ENCODE peak calls at places on chromosomes 12 and 14, in ten cellular contexts. One of them, this sample, is unnamed.

GRCh38 chr12:108117163-108117849 is 11.8 kb upstream of the WSCD2 start:
- DNase-seq in endothelial cell of umbilical vein: no peak
- DNase-seq in sigmoid colon: no peak
- DNase-seq in A549: no peak
- DNase-seq in NB4: peak
- DNase-seq in heart left ventricle: no peak
- DNase-seq in ovary: no peak
- DNase-seq in lower leg skin: no peak
- DNase-seq in stomach: no peak
- DNase-seq in body of pancreas: no peak
- DNase-seq in this sample: no peak

GRCh38 chr14:35333797-35334743 is 41.9 kb downstream of the PSMA6 start:
- DNase-seq in endothelial cell of umbilical vein: no peak
- DNase-seq in ovary: peak
- DNase-seq in A549: no peak
- DNase-seq in heart left ventricle: no peak
- DNase-seq in NB4: peak
- DNase-seq in lower leg skin: no peak
- DNase-seq in sigmoid colon: no peak
- DNase-seq in stomach: no peak
- DNase-seq in body of pancreas: no peak
- DNase-seq in this sample: no peak

GRCh38 chr14:83611906-83612305 is 1918.0 kb upstream of the FLRT2 start:
- DNase-seq in body of pancreas: no peak
- DNase-seq in NB4: no peak
- DNase-seq in A549: no peak
- DNase-seq in lower leg skin: no peak
- DNase-seq in ovary: no peak
- DNase-seq in endothelial cell of umbilical vein: no peak
- DNase-seq in sigmoid colon: no peak
- DNase-seq in heart left ventricle: no peak
- DNase-seq in stomach: no peak
- DNase-seq in this sample: no peak

GRCh38 chr14:72625689-72626088 is 268.2 kb downstream of the DPF3 start:
- DNase-seq in heart left ventricle: no peak
- DNase-seq in NB4: no peak
- DNase-seq in ovary: no peak
- DNase-seq in sigmoid colon: no peak
- DNase-seq in stomach: no peak
- DNase-seq in body of pancreas: no peak
- DNase-seq in A549: no peak
- DNase-seq in lower leg skin: no peak
- DNase-seq in endothelial cell of umbilical vein: no peak
- DNase-seq in this sample: no peak

GRCh38 chr14:35821546-35822411 is 4.4 kb upstream of the BRMS1L start:
- DNase-seq in A549: peak
- DNase-seq in body of pancreas: peak
- DNase-seq in stomach: no peak
- DNase-seq in NB4: peak
- DNase-seq in endothelial cell of umbilical vein: peak
- DNase-seq in sigmoid colon: no peak
- DNase-seq in lower leg skin: no peak
- DNase-seq in ovary: no peak
- DNase-seq in heart left ventricle: no peak
- DNase-seq in this sample: no peak

GRCh38 chr12:124893792-124894516 is 20.5 kb downstream of the UBC start:
- DNase-seq in heart left ventricle: no peak
- DNase-seq in body of pancreas: no peak
- DNase-seq in stomach: no peak
- DNase-seq in sigmoid colon: no peak
- DNase-seq in lower leg skin: no peak
- DNase-seq in endothelial cell of umbilical vein: no peak
- DNase-seq in ovary: no peak
- DNase-seq in A549: no peak
- DNase-seq in NB4: no peak
- DNase-seq in this sample: no peak

GRCh38 chr12:19428261-19428660 is 11.0 kb upstream of the AEBP2 start:
- DNase-seq in endothelial cell of umbilical vein: no peak
- DNase-seq in heart left ventricle: no peak
- DNase-seq in NB4: peak
- DNase-seq in A549: no peak
- DNase-seq in body of pancreas: no peak
- DNase-seq in ovary: no peak
- DNase-seq in sigmoid colon: no peak
- DNase-seq in lower leg skin: no peak
- DNase-seq in stomach: no peak
- DNase-seq in this sample: no peak

GRCh38 chr12:57381693-57382220 is 49.1 kb downstream of the R3HDM2 start:
- DNase-seq in heart left ventricle: no peak
- DNase-seq in body of pancreas: no peak
- DNase-seq in lower leg skin: no peak
- DNase-seq in NB4: no peak
- DNase-seq in stomach: no peak
- DNase-seq in ovary: no peak
- DNase-seq in A549: no peak
- DNase-seq in endothelial cell of umbilical vein: no peak
- DNase-seq in sigmoid colon: no peak
- DNase-seq in this sample: no peak

GRCh38 chr12:3389911-3390310 is 101.1 kb upstream of the PRMT8 start:
- DNase-seq in NB4: no peak
- DNase-seq in A549: no peak
- DNase-seq in sigmoid colon: no peak
- DNase-seq in heart left ventricle: no peak
- DNase-seq in lower leg skin: no peak
- DNase-seq in stomach: no peak
- DNase-seq in endothelial cell of umbilical vein: no peak
- DNase-seq in body of pancreas: no peak
- DNase-seq in ovary: no peak
- DNase-seq in this sample: no peak

GRCh38 chr12:6828671-6829531 is 694 bp downstream of the P3H3 start:
- DNase-seq in endothelial cell of umbilical vein: no peak
- DNase-seq in sigmoid colon: peak
- DNase-seq in heart left ventricle: peak
- DNase-seq in stomach: peak
- DNase-seq in NB4: peak
- DNase-seq in body of pancreas: peak
- DNase-seq in ovary: peak
- DNase-seq in lower leg skin: peak
- DNase-seq in A549: no peak
- DNase-seq in this sample: no peak
- TF ChIP-seq POLR2A in endothelial cell of umbilical vein: peak
- TF ChIP-seq POLR2A in sigmoid colon: no peak
- TF ChIP-seq POLR2A in heart left ventricle: no peak
- TF ChIP-seq POLR2A in stomach: no peak
- TF ChIP-seq POLR2A in NB4: peak
- TF ChIP-seq POLR2A in body of pancreas: peak
- TF ChIP-seq POLR2A in ovary: peak
- TF ChIP-seq POLR2A in lower leg skin: no peak
- TF ChIP-seq POLR2A in A549: no peak
- TF ChIP-seq POLR2A in this sample: no peak

DNA sequence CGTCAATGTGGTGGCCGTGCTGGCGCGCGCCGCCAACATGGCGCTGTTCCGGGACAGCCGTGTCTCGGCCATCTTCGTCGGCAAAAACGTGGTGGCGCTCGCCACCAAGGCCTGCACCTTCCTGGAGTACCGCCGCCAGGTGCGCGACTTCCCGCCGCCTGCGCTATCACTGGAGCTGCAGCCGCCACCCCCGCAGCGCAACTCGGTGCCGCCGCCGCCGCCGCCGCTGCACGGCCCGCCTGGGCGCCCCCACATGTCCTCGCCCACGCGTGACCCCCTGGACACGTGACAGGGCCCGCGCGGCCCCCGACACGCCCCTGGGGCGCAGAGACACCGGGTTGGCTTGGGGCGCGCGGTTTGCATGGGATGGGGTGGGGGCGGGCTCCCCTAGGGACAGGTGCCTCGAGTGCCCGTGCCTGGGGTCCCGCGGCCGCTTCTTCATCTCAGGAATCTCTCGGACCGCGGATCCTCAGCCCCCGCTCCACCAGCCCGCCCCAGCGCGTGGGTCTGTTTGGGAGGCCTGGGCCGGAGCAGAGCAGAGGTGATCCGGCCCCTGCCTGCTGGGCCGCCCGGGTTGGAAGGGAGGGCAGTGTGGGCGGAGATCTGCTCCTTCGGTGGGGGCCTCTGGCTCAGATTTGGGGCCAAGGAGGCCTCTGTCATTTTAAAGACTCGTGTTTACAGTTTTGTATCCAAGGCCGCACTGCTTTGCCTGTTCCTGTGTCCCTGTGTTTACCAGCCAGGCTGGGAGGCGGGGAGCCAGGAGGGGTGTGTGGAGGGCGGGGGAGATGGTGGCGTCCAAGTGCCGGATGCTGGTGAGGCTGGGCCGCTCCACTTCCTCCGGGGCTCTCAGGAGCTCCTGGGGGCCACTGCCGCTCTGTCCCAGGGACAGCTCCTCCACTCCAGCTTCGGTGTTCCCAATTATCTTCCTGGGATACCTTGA is 3.4 kb downstream of the TMEM121 start:
- DNase-seq in A549: no peak
- DNase-seq in lower leg skin: peak
- DNase-seq in heart left ventricle: no peak
- DNase-seq in ovary: no peak
- DNase-seq in body of pancreas: no peak
- DNase-seq in stomach: peak
- DNase-seq in NB4: no peak
- DNase-seq in endothelial cell of umbilical vein: no peak
- DNase-seq in sigmoid colon: no peak
- DNase-seq in this sample: no peak
- H3K4me3 ChIP-seq in A549: no peak
- H3K4me3 ChIP-seq in lower leg skin: no peak
- H3K4me3 ChIP-seq in heart left ventricle: peak
- H3K4me3 ChIP-seq in ovary: no peak
- H3K4me3 ChIP-seq in body of pancreas: no peak
- H3K4me3 ChIP-seq in stomach: peak
- H3K4me3 ChIP-seq in NB4: no peak
- H3K4me3 ChIP-seq in endothelial cell of umbilical vein: no peak
- H3K4me3 ChIP-seq in sigmoid colon: no peak
- H3K4me3 ChIP-seq in this sample: no peak

GRCh38 chr14:68458840-68459469 is 333.9 kb downstream of the ZFP36L1 start:
- DNase-seq in NB4: no peak
- DNase-seq in ovary: no peak
- DNase-seq in heart left ventricle: peak
- DNase-seq in sigmoid colon: peak
- DNase-seq in A549: peak
- DNase-seq in endothelial cell of umbilical vein: peak
- DNase-seq in stomach: peak
- DNase-seq in body of pancreas: peak
- DNase-seq in lower leg skin: no peak
- DNase-seq in this sample: no peak
- TF ChIP-seq POLR2A in NB4: no peak
- TF ChIP-seq POLR2A in ovary: no peak
- TF ChIP-seq POLR2A in heart left ventricle: no peak
- TF ChIP-seq POLR2A in sigmoid colon: no peak
- TF ChIP-seq POLR2A in A549: no peak
- TF ChIP-seq POLR2A in endothelial cell of umbilical vein: peak
- TF ChIP-seq POLR2A in stomach: no peak
- TF ChIP-seq POLR2A in body of pancreas: no peak
- TF ChIP-seq POLR2A in lower leg skin: no peak
- TF ChIP-seq POLR2A in this sample: no peak

GRCh38 chr14:49549881-49550280 is 36.3 kb downstream of the RPS29 start:
- DNase-seq in stomach: no peak
- DNase-seq in lower leg skin: no peak
- DNase-seq in ovary: no peak
- DNase-seq in A549: no peak
- DNase-seq in sigmoid colon: no peak
- DNase-seq in NB4: no peak
- DNase-seq in heart left ventricle: no peak
- DNase-seq in body of pancreas: no peak
- DNase-seq in endothelial cell of umbilical vein: no peak
- DNase-seq in this sample: no peak
- H3K4me3 ChIP-seq in stomach: no peak
- H3K4me3 ChIP-seq in lower leg skin: no peak
- H3K4me3 ChIP-seq in ovary: no peak
- H3K4me3 ChIP-seq in A549: no peak
- H3K4me3 ChIP-seq in sigmoid colon: no peak
- H3K4me3 ChIP-seq in NB4: no peak
- H3K4me3 ChIP-seq in heart left ventricle: no peak
- H3K4me3 ChIP-seq in body of pancreas: no peak
- H3K4me3 ChIP-seq in endothelial cell of umbilical vein: no peak
- H3K4me3 ChIP-seq in this sample: no peak

DNA sequence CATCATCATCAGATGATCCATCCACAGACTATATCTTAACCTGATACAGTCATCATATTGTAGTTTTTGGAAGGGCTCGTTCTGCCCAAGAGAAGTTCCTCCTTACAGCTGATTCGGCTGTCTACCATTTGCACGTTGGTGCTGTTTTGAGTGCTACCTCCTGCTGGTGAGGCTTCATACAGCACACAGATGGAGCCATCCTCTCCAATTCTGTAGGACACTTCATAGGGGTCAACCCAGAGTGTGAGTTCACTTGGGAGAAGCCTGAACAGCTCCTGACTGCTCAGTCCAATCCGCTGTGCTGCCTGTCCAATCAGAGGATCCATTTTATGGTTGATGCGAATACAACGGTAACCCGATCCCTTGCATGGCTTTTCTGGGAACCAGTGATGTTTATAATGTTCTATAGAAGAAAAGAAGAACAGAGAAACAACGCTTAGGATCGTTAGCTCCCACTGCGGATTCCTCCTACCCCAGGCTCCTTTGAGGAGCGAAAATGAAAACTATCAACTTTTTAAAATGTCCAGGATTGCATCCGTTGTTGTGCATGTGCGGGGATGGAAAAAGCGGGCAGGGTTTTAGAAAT is 1.5 kb downstream of the BTG1 start:
- DNase-seq in ovary: peak
- DNase-seq in endothelial cell of umbilical vein: peak
- DNase-seq in stomach: peak
- DNase-seq in lower leg skin: peak
- DNase-seq in NB4: peak
- DNase-seq in sigmoid colon: peak
- DNase-seq in heart left ventricle: peak
- DNase-seq in A549: peak
- DNase-seq in body of pancreas: peak
- DNase-seq in this sample: peak
- TF ChIP-seq POLR2A in ovary: no peak
- TF ChIP-seq POLR2A in endothelial cell of umbilical vein: no peak
- TF ChIP-seq POLR2A in stomach: no peak
- TF ChIP-seq POLR2A in lower leg skin: no peak
- TF ChIP-seq POLR2A in NB4: peak
- TF ChIP-seq POLR2A in sigmoid colon: no peak
- TF ChIP-seq POLR2A in heart left ventricle: peak
- TF ChIP-seq POLR2A in A549: no peak
- TF ChIP-seq POLR2A in body of pancreas: peak
- TF ChIP-seq POLR2A in this sample: no peak

GRCh38 chr14:94387051-94388026 is 1.1 kb downstream of the SERPINA1 start:
- DNase-seq in lower leg skin: peak
- DNase-seq in stomach: no peak
- DNase-seq in body of pancreas: no peak
- DNase-seq in A549: no peak
- DNase-seq in heart left ventricle: no peak
- DNase-seq in sigmoid colon: peak
- DNase-seq in NB4: no peak
- DNase-seq in ovary: no peak
- DNase-seq in endothelial cell of umbilical vein: no peak
- DNase-seq in this sample: no peak
- H3K4me3 ChIP-seq in lower leg skin: no peak
- H3K4me3 ChIP-seq in stomach: peak
- H3K4me3 ChIP-seq in body of pancreas: no peak
- H3K4me3 ChIP-seq in A549: no peak
- H3K4me3 ChIP-seq in heart left ventricle: no peak
- H3K4me3 ChIP-seq in sigmoid colon: no peak
- H3K4me3 ChIP-seq in NB4: no peak
- H3K4me3 ChIP-seq in ovary: no peak
- H3K4me3 ChIP-seq in endothelial cell of umbilical vein: no peak
- H3K4me3 ChIP-seq in this sample: no peak

GRCh38 chr12:47747596-47748506 is 10.8 kb downstream of the RAPGEF3 start:
- DNase-seq in endothelial cell of umbilical vein: no peak
- DNase-seq in body of pancreas: no peak
- DNase-seq in ovary: no peak
- DNase-seq in lower leg skin: peak
- DNase-seq in NB4: no peak
- DNase-seq in sigmoid colon: no peak
- DNase-seq in heart left ventricle: no peak
- DNase-seq in A549: no peak
- DNase-seq in stomach: no peak
- DNase-seq in this sample: no peak
- TF ChIP-seq POLR2A in endothelial cell of umbilical vein: no peak
- TF ChIP-seq POLR2A in body of pancreas: no peak
- TF ChIP-seq POLR2A in ovary: no peak
- TF ChIP-seq POLR2A in lower leg skin: no peak
- TF ChIP-seq POLR2A in NB4: no peak
- TF ChIP-seq POLR2A in sigmoid colon: no peak
- TF ChIP-seq POLR2A in heart left ventricle: no peak
- TF ChIP-seq POLR2A in A549: no peak
- TF ChIP-seq POLR2A in stomach: no peak
- TF ChIP-seq POLR2A in this sample: no peak

This sample was measured in esophagus squamous epithelium.